ENCODE peak calls at places on chromosomes 1 and 21, in eight cellular contexts. V is HL-60, U is thoracic aorta, Y is lower lobe of right lung, L is right cardiac atrium, J is pancreas, C is aorta, P is fibroblast of lung. Q is an unnamed sample.

GRCh38 chr1:20233394-20233793 is 47.1 kb upstream of the PLA2G2C start:
- DNase-seq in P (peak; percentile 56), J (no peak), U (no peak), C (no peak), Y (no peak), V (no peak), L (no peak), Q (no peak)

GRCh38 chr21:34034369-34035014 is 38.9 kb upstream of the MRPS6 start:
- DNase-seq in U (no peak), L (no peak), Y (no peak), P (no peak), V (no peak), C (no peak), J (no peak), Q (no peak)

GRCh38 chr1:33712176-33712575 is 151.7 kb upstream of the HMGB4 start:
- DNase-seq in L (no peak), V (no peak), Y (no peak), U (no peak), P (no peak), C (no peak), J (no peak), Q (no peak)

GRCh38 chr21:37564924-37565529 is 198.5 kb downstream of the DYRK1A start:
- DNase-seq in V (no peak), Y (no peak), L (no peak), J (no peak), C (no peak), P (no peak), U (no peak), Q (peak; percentile 48)

GRCh38 chr1:93448983-93449805 is 1.3 kb downstream of the FNBP1L start:
- DNase-seq in P (peak; percentile 56), U (no peak), L (no peak), J (peak; percentile 49), V (no peak), Y (no peak), C (no peak), Q (no peak)

GRCh38 chr21:34962586-34963222 is 86.4 kb downstream of the RUNX1 start:
- DNase-seq in Y (no peak), U (no peak), L (no peak), V (no peak), P (no peak), J (no peak), C (no peak), Q (no peak)

GRCh38 chr1:12436817-12437599 is 181.0 kb downstream of the DHRS3 start:
- DNase-seq in J (no peak), P (peak; percentile 60), Y (no peak), L (no peak), U (no peak), C (no peak), V (no peak), Q (no peak)

GRCh38 chr1:70866522-70867256 is 180.9 kb downstream of the PTGER3 start:
- DNase-seq in L (no peak), Y (no peak), C (no peak), J (no peak), P (no peak), U (no peak), V (no peak), Q (no peak)

GRCh38 chr1:204924013-204924759 is 53.5 kb downstream of the NFASC start:
- DNase-seq in C (no peak), P (no peak), L (no peak), J (no peak), Y (no peak), V (no peak), U (no peak), Q (peak; percentile 13)

GRCh38 chr1:30589083-30589482 is 134.3 kb downstream of the MATN1 start:
- DNase-seq in P (no peak), V (no peak), J (no peak), C (no peak), L (no peak), U (no peak), Y (no peak), Q (no peak)

GRCh38 chr21:44461438-44462089 is 6.3 kb downstream of the LRRC3 start:
- DNase-seq in U (no peak), C (no peak), Y (no peak), J (no peak), P (no peak), V (no peak), L (no peak), Q (peak; percentile 84)

GRCh38 chr1:27602510-27603319 is 1.2 kb downstream of the AHDC1 start:
- DNase-seq in Y (peak; percentile 69), U (no peak), L (peak; percentile 69), J (peak; percentile 69), V (no peak), C (peak; percentile 78), P (no peak), Q (peak; percentile 74)

GRCh38 chr1:5756434-5757176 is 235.6 kb downstream of the NPHP4 start:
- DNase-seq in J (no peak), V (no peak), L (no peak), C (no peak), P (no peak), Y (no peak), U (no peak), Q (no peak)

GRCh38 chr1:6581561-6582305 is 1.9 kb downstream of the ZBTB48 start:
- DNase-seq in L (no peak), V (no peak), P (no peak), C (peak; percentile 64), U (no peak), J (no peak), Y (peak; percentile 70), Q (peak; percentile 44)

GRCh38 chr1:3393024-3393986 is 61.2 kb upstream of the ARHGEF16 start:
- DNase-seq in C (no peak), L (peak; percentile 71), J (no peak), Y (no peak), P (no peak), V (no peak), U (no peak), Q (no peak)

GRCh38 chr1:43597028-43597427 is 52.9 kb upstream of the KDM4A start:
- DNase-seq in V (no peak), P (no peak), L (no peak), U (no peak), C (no peak), J (no peak), Y (no peak), Q (no peak)

GRCh38 chr1:6287431-6287886 is 26.6 kb upstream of the GPR153 start:
- DNase-seq in Y (no peak), U (no peak), P (peak; percentile 66), C (peak; percentile 71), V (no peak), J (no peak), L (peak; percentile 59), Q (no peak)

GRCh38 chr1:4305526-4306301 is 348.7 kb upstream of the AJAP1 start:
- DNase-seq in V (no peak), P (no peak), J (no peak), L (no peak), U (no peak), Y (no peak), C (no peak), Q (no peak)

GRCh38 chr1:206513312-206514111 is 6.2 kb downstream of the RASSF5 start:
- DNase-seq in C (peak; percentile 90), V (no peak), P (peak; percentile 93), L (peak; percentile 83), Y (no peak), J (peak; percentile 55), U (peak; percentile 72), Q (peak; percentile 55)

GRCh38 chr1:45686081-45687013 is at the start of gene GPBP1L1:
- DNase-seq in U (peak; percentile 89), V (peak; percentile 96), Y (peak; percentile 98), L (peak; percentile 98), C (peak; percentile 98), P (peak; percentile 98), J (peak; percentile 98), Q (peak; percentile 99)
- H3K4me3 ChIP-seq in U (peak within 1 kb of the TSS; percentile 95), V (peak within 1 kb of the TSS; percentile 97), Y (peak within 1 kb of the TSS; percentile 91), L (peak within 1 kb of the TSS; percentile 77), C (peak within 1 kb of the TSS; percentile 93), P (peak within 1 kb of the TSS; percentile 98), J (peak within 1 kb of the TSS; percentile 94), Q (peak within 1 kb of the TSS; percentile 90)

GRCh38 chr21:41327753-41328152 is 11.2 kb downstream of the FAM3B start:
- DNase-seq in J (no peak), V (no peak), L (no peak), U (no peak), P (no peak), Y (no peak), C (no peak), Q (no peak)

GRCh38 chr21:41321908-41322495 is 5.4 kb downstream of the FAM3B start:
- DNase-seq in J (peak; percentile 64), V (no peak), Y (no peak), C (no peak), P (no peak), L (no peak), U (no peak), Q (no peak)

GRCh38 chr21:41326414-41327080 is 9.9 kb downstream of the FAM3B start:
- DNase-seq in L (no peak), V (no peak), C (no peak), P (no peak), U (no peak), J (peak; percentile 80), Y (no peak), Q (peak; percentile 82)

GRCh38 chr21:41322496-41323382 is 6.1 kb downstream of the FAM3B start:
- DNase-seq in V (no peak), J (peak; percentile 60), P (no peak), Y (no peak), U (no peak), L (no peak), C (no peak), Q (no peak)

DNA sequence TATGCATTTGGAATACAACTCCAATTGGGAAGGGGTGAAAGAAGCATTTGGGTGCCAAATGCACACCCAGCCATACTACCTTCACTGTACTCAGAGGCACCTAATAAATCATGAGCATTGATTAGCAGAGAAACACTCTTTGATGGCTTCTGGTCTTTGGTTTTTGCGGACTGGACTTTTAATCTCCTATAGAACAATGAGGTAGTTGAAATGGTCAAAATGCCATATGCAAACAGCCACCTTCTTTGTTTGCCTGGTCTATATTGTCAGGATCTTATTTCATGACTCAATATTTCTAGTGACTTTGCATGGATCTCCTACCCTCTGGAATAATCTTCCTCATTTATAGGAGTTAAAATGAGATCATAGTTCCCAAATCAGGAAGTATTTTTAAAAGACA is 8.5 kb downstream of the FAM3B start:
- DNase-seq in L (no peak), C (no peak), V (no peak), Y (no peak), J (no peak), P (no peak), U (no peak), Q (no peak)
- H3K27ac ChIP-seq in L (no peak overlapping the region), C (no peak overlapping the region), V (no peak overlapping the region), Y (no peak overlapping the region), J (peak overlapping the region; percentile 2), P (no peak overlapping the region), U (no peak overlapping the region), Q (no peak overlapping the region)

GRCh38 chr1:76465030-76465429 is 390.5 kb downstream of the ST6GALNAC3 start:
- DNase-seq in L (no peak), V (no peak), Y (no peak), C (no peak), U (no peak), J (no peak), P (peak; percentile 27), Q (no peak)

GRCh38 chr1:76463838-76464237 is 389.3 kb downstream of the ST6GALNAC3 start:
- DNase-seq in P (no peak), Y (no peak), L (no peak), J (no peak), U (no peak), V (no peak), C (no peak), Q (no peak)

GRCh38 chr1:76463278-76463677 is 388.7 kb downstream of the ST6GALNAC3 start:
- DNase-seq in L (no peak), C (no peak), V (no peak), U (no peak), J (no peak), Y (no peak), P (no peak), Q (no peak)
- H3K4me3 ChIP-seq in L (no peak overlapping the region), C (no peak overlapping the region), V (no peak overlapping the region), U (no peak overlapping the region), J (no peak overlapping the region), Y (no peak overlapping the region), P (no peak overlapping the region), Q (no peak overlapping the region)

GRCh38 chr1:15965228-15965767 is 10.6 kb downstream of the ZBTB17 start:
- DNase-seq in Y (no peak), U (no peak), L (peak; percentile 73), V (no peak), P (peak; percentile 46), J (no peak), C (no peak), Q (no peak)
- H3K27ac ChIP-seq in Y (peak overlapping the region; percentile 76), U (no peak overlapping the region), L (no peak overlapping the region), V (no peak overlapping the region), P (peak overlapping the region; percentile 71), J (no peak overlapping the region), C (no peak overlapping the region), Q (no peak overlapping the region)